ENCODE peak calls at places on chromosomes 13 and 19, in six cellular contexts. Q, E, H, V, K and U are unnamed samples.
A peak's percentile ranks its signal among the peaks of the same experiment; 100 is the strongest.

GRCh38 chr19:44808463-44809371 is at the start of gene BCAM:
- DNase-seq in E (no peak), Q (peak; percentile 54), V (peak; percentile 11), H (peak; percentile 86), K (peak; percentile 72), U (peak; percentile 37)

GRCh38 chr19:48683349-48683748 is 10.5 kb upstream of the NTN5 start:
- DNase-seq in V (no peak), Q (peak; percentile 19), K (no peak), E (no peak), H (peak; percentile 66), U (no peak)

GRCh38 chr19:39846678-39847486 is 703 bp upstream of the FBL start:
- DNase-seq in V (no peak), Q (no peak), E (no peak), K (no peak), H (no peak), U (peak; percentile 71)

GRCh38 chr13:30429721-30430694 is 7.7 kb downstream of the UBE2L5 start:
- DNase-seq in K (no peak), Q (peak; percentile 95), H (no peak), V (no peak), E (no peak), U (peak; percentile 1)

GRCh38 chr19:12133069-12133468 is 7.1 kb downstream of the ZNF20 start:
- DNase-seq in V (no peak), Q (no peak), K (no peak), E (no peak), H (no peak), U (peak; percentile 49)

GRCh38 chr19:18308948-18309325 is 13.9 kb downstream of the LSM4 start:
- DNase-seq in E (no peak), Q (no peak), H (no peak), V (no peak), K (no peak), U (no peak)

GRCh38 chr13:69324109-69324886 is 783.3 kb upstream of the ATXN8OS start:
- DNase-seq in Q (no peak), H (no peak), V (no peak), E (no peak), K (no peak), U (peak; percentile 73)

GRCh38 chr13:27628081-27628480 is 6.4 kb downstream of the POLR1D start:
- DNase-seq in E (no peak), Q (no peak), H (no peak), V (no peak), K (no peak), U (no peak)

GRCh38 chr19:7482584-7483439 is 6.0 kb downstream of the PEX11G start:
- DNase-seq in E (no peak), H (peak; percentile 43), V (no peak), K (peak; percentile 68), Q (no peak), U (no peak)

GRCh38 chr19:55316646-55317045 is 8.5 kb downstream of the TMEM150B start:
- DNase-seq in H (no peak), Q (no peak), K (no peak), E (no peak), V (no peak), U (no peak)

GRCh38 chr19:3358919-3359849 is 7.2 kb upstream of the NFIC start:
- DNase-seq in V (peak; percentile 68), H (peak; percentile 78), K (peak; percentile 79), Q (peak; percentile 51), E (no peak), U (peak; percentile 20)

GRCh38 chr19:28686741-28687140 is 526.2 kb downstream of the UQCRFS1 start:
- DNase-seq in K (no peak), V (no peak), H (no peak), E (no peak), Q (no peak), U (peak; percentile 97)

GRCh38 chr19:56301886-56302620 is 12.6 kb downstream of the ZSCAN5A start:
- DNase-seq in K (no peak), Q (no peak), E (no peak), V (no peak), H (no peak), U (no peak)

GRCh38 chr19:15353908-15354307 is 21.6 kb upstream of the BRD4 start:
- DNase-seq in Q (no peak), V (no peak), E (no peak), H (no peak), K (no peak), U (no peak)

GRCh38 chr13:36014763-36015162 is 116.4 kb downstream of the DCLK1 start:
- DNase-seq in Q (no peak), E (no peak), K (no peak), H (no peak), V (no peak), U (no peak)

GRCh38 chr19:48815870-48816501 is 5.2 kb upstream of the BCAT2 start:
- DNase-seq in H (no peak), V (no peak), Q (peak; percentile 43), K (no peak), E (no peak), U (peak; percentile 52)